ENCODE peak calls at places on chromosome 5, in eight cellular contexts. E is left ventricle myocardium inferior; C is activated CD8-positive, alpha-beta T cell treated with anti-CD3 and anti-CD28 coated beads, Interleukin-2, amount 10 ng/mL, durations not matched to agents 7 days and 5 days; S is psoas muscle; B is brain microvascular endothelial cell; W is CD4-positive, alpha-beta memory T cell; A is T-cell; Q is fibroblast of lung. Y is an unnamed sample.

GRCh38 chr5:177383181-177383580 is 1.1 kb upstream of the SLC34A1 start:
- DNase-seq in A (no peak), S (no peak), C (no peak), B (no peak), Q (no peak), E (no peak), W (no peak), Y (no peak)

GRCh38 chr5:122313001-122313402 is 965 bp downstream of the SNCAIP start:
- DNase-seq in Q (peak), B (peak), A (no peak), E (no peak), S (peak), C (no peak), W (no peak), Y (peak)

GRCh38 chr5:132886064-132886823 is 12.8 kb downstream of the LEAP2 start:
- DNase-seq in S (no peak), W (no peak), A (no peak), C (no peak), E (no peak), Q (no peak), B (no peak), Y (no peak)

GRCh38 chr5:131979816-131980215 is 31.6 kb downstream of the ACSL6 start:
- DNase-seq in Q (no peak), W (no peak), E (no peak), B (no peak), S (no peak), A (no peak), C (no peak), Y (peak)

GRCh38 chr5:74640450-74641013 is at the start of gene ENC1:
- DNase-seq in B (peak), A (peak), S (peak), W (peak), Q (peak), C (peak), E (peak), Y (peak)

GRCh38 chr5:145678255-145678654 is 156.9 kb downstream of the PRELID2 start:
- DNase-seq in B (no peak), A (no peak), S (no peak), W (no peak), Q (no peak), C (no peak), E (no peak), Y (no peak)

GRCh38 chr5:128192368-128192767 is 108.8 kb downstream of the SLC12A2 start:
- DNase-seq in A (no peak), E (no peak), B (no peak), S (no peak), C (no peak), Q (no peak), W (no peak), Y (no peak)

GRCh38 chr5:132496631-132497487 is 6.3 kb upstream of the IRF1 start:
- DNase-seq in W (peak), S (peak), C (peak), B (peak), Q (peak), E (peak), A (no peak), Y (peak)

GRCh38 chr5:98576275-98576674 is 197.2 kb upstream of the RGMB start:
- DNase-seq in A (no peak), W (no peak), E (no peak), B (no peak), C (no peak), Q (no peak), S (no peak), Y (no peak)

GRCh38 chr5:147509710-147510651 is at the start of gene DPYSL3:
- DNase-seq in E (peak), A (no peak), S (peak), W (no peak), B (peak), Q (peak), C (no peak), Y (peak)

GRCh38 chr5:3843691-3844090 is 248.1 kb downstream of the IRX1 start:
- DNase-seq in C (no peak), A (no peak), S (no peak), B (no peak), Q (no peak), E (no peak), W (no peak), Y (peak)

GRCh38 chr5:110477923-110478322 is 248.5 kb downstream of the TMEM232 start:
- DNase-seq in A (no peak), E (no peak), Q (no peak), S (no peak), C (no peak), W (no peak), B (peak), Y (no peak)

GRCh38 chr5:115737452-115737851 is 79.0 kb downstream of the CDO1 start:
- DNase-seq in S (no peak), E (no peak), Q (no peak), A (no peak), W (no peak), C (no peak), B (no peak), Y (no peak)

GRCh38 chr5:75510836-75511434 is 494 bp downstream of the CERT1 start:
- DNase-seq in Q (no peak), B (peak), C (peak), S (peak), W (no peak), A (peak), E (peak), Y (peak)

GRCh38 chr5:100590867-100591266 is 55.7 kb downstream of the FAM174A start:
- DNase-seq in A (no peak), W (no peak), C (no peak), S (no peak), Q (no peak), B (no peak), E (no peak), Y (no peak)

GRCh38 chr5:43543434-43543833 is 13.4 kb downstream of the PAIP1 start:
- DNase-seq in C (no peak), Q (no peak), W (no peak), S (no peak), E (no peak), B (no peak), A (no peak), Y (no peak)

GRCh38 chr5:35131723-35132122 is 84.0 kb upstream of the AGXT2 start:
- DNase-seq in A (no peak), B (no peak), Q (no peak), E (no peak), S (no peak), W (no peak), C (no peak), Y (no peak)

GRCh38 chr5:129082225-129083136 is 12.1 kb upstream of the ISOC1 start:
- DNase-seq in C (no peak), A (no peak), W (no peak), S (no peak), E (no peak), Q (no peak), B (no peak), Y (no peak)

GRCh38 chr5:5598547-5599113 is 176.2 kb downstream of the ICE1 start:
- DNase-seq in A (no peak), C (no peak), Q (no peak), W (no peak), S (no peak), B (no peak), E (no peak), Y (no peak)

GRCh38 chr5:111439473-111440075 is 72.8 kb downstream of the STARD4 start:
- DNase-seq in A (no peak), Q (peak), C (no peak), E (no peak), S (no peak), W (no peak), B (no peak), Y (no peak)